ENCODE peak calls at places on chromosomes 16 and 17, in ten cellular contexts. U, M, O, C, H, K, T, A, I and N are unnamed samples.

GRCh38 chr17:32780721-32781120 is 96.2 kb downstream of the MYO1D start:
- DNase-seq in U (no peak), M (no peak), O (no peak), C (no peak), H (no peak), K (no peak), T (no peak), A (no peak), I (no peak), N (no peak)

GRCh38 chr17:70776446-70776845 is 607.1 kb downstream of the KCNJ2 start:
- DNase-seq in U (no peak), M (no peak), O (no peak), C (no peak), H (no peak), K (no peak), T (no peak), A (no peak), I (no peak), N (no peak)

GRCh38 chr17:45236002-45236606 is 14.4 kb downstream of the FMNL1 start:
- DNase-seq in U (no peak), M (no peak), O (no peak), C (no peak), H (no peak), K (no peak), T (no peak), A (no peak), I (no peak), N (no peak)

GRCh38 chr17:1179112-1179634 is 608 bp downstream of the ABR start:
- DNase-seq in U (no peak), M (no peak), O (no peak), C (no peak), H (no peak), K (no peak), T (no peak), A (no peak), I (no peak), N (no peak)

GRCh38 chr16:30382398-30383015 is at the start of gene SEPTIN1:
- DNase-seq in U (no peak), M (no peak), O (no peak), C (no peak), H (no peak), K (peak; percentile 67), T (no peak), A (no peak), I (no peak), N (no peak)

GRCh38 chr16:87438611-87438985 is 46.5 kb downstream of the MAP1LC3B start:
- DNase-seq in U (no peak), M (no peak), O (no peak), C (no peak), H (no peak), K (no peak), T (no peak), A (no peak), I (no peak), N (no peak)

GRCh38 chr16:87765473-87765775 is 362 bp downstream of the KLHDC4 start:
- DNase-seq in U (peak; percentile 62), M (no peak), O (no peak), C (no peak), H (no peak), K (peak; percentile 15), T (no peak), A (peak; percentile 62), I (peak; percentile 21), N (no peak)

GRCh38 chr17:66717680-66718079 is 117.2 kb upstream of the CACNG5 start:
- DNase-seq in U (peak; percentile 31), M (no peak), O (no peak), C (no peak), H (no peak), K (peak; percentile 21), T (no peak), A (no peak), I (no peak), N (peak; percentile 56)

DNA sequence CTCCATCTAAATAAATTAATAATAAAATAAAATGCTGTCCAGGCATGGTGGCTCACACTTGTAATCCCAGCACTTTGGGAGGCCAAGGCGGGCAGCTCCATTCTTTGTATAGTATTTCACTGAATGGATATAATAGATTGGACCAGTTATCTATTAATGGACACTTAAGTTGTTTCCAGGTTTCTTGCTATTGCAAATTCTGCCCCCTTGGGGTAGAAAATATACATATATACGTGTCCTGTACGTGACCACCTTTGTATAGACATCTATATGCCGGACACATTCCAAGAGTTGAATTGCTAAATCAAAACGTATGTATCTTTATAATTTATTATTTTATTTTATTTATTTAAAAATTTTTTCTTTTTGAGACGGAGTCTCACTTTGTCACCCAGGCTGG is 3.9 kb upstream of the EXOC7 start:
- DNase-seq in U (peak; percentile 59), M (no peak), O (peak; percentile 27), C (no peak), H (no peak), K (no peak), T (no peak), A (no peak), I (no peak), N (no peak)
- TF ChIP-seq CTCF in U (peak; percentile 30), M (no peak), O (peak; percentile 17), C (no peak), H (peak; percentile 9), K (peak; percentile 19), T (peak; percentile 29), A (no peak), I (no peak), N (peak; percentile 7)

DNA sequence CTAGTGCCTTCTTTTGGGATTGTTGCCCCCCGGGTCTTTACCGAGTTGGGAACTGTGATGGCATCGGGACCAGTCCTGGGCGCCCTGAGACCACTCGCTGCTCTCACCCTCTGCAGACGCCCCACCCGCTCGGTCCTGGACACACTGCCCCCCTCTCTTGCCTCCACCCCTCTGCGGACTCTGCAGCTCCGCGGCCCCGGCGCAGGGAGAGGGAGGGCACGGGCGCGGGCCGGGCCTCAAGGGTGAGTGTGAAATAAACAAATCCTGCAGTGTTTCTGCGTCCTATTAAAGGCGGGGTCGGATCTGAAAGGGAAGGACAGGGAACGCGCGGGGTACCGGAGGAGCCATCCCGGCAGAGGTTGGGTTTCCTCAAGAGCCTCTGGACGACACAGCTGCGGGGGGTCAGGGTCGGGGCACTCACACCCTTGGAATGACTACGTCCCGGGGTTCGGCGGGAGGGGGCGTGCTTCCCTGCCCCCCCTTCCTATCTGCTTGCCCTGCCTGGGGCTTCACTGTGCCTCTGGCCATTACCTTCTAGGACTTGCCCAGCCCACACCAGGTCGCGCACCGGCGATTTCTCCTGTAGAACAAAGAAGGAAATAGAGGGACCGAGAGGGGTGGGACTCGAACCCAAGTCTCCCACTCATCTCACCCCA is 514 bp upstream of the HSF4 start:
- DNase-seq in U (no peak), M (no peak), O (no peak), C (no peak), H (no peak), K (no peak), T (no peak), A (peak; percentile 59), I (no peak), N (no peak)
- H3K4me3 ChIP-seq in U (no peak overlapping the region), M (peak overlapping the region; percentile 43), O (no peak overlapping the region), C (peak overlapping the region; percentile 18), H (no peak overlapping the region), K (peak overlapping the region; percentile 29), T (no peak overlapping the region), A (peak overlapping the region; percentile 27), I (peak overlapping the region; percentile 52), N (peak overlapping the region; percentile 5)

GRCh38 chr16:66418165-66418962 is 8.7 kb upstream of the BEAN1 start:
- DNase-seq in U (peak; percentile 28), M (no peak), O (no peak), C (no peak), H (no peak), K (no peak), T (no peak), A (no peak), I (no peak), N (no peak)

GRCh38 chr16:66420396-66420795 is 6.7 kb upstream of the BEAN1 start:
- DNase-seq in U (no peak), M (no peak), O (no peak), C (no peak), H (no peak), K (no peak), T (no peak), A (no peak), I (no peak), N (no peak)

GRCh38 chr16:66421891-66422290 is 5.2 kb upstream of the BEAN1 start:
- DNase-seq in U (no peak), M (no peak), O (no peak), C (no peak), H (no peak), K (no peak), T (no peak), A (no peak), I (no peak), N (no peak)

GRCh38 chr16:66416981-66417700 is 10.0 kb upstream of the BEAN1 start:
- DNase-seq in U (peak; percentile 27), M (no peak), O (no peak), C (no peak), H (no peak), K (no peak), T (no peak), A (no peak), I (no peak), N (no peak)

GRCh38 chr16:66419527-66419926 is 7.6 kb upstream of the BEAN1 start:
- DNase-seq in U (no peak), M (no peak), O (no peak), C (no peak), H (no peak), K (no peak), T (no peak), A (no peak), I (no peak), N (no peak)
- TF ChIP-seq CTCF in U (no peak), M (peak; percentile 29), O (no peak), C (peak; percentile 19), H (no peak), K (no peak), T (no peak), A (no peak), I (no peak), N (peak; percentile 15)

GRCh38 chr17:17723354-17724261 is 42.4 kb downstream of the RAI1 start:
- DNase-seq in U (peak; percentile 63), M (peak; percentile 46), O (peak; percentile 76), C (peak; percentile 49), H (peak; percentile 40), K (no peak), T (no peak), A (no peak), I (no peak), N (no peak)

GRCh38 chr17:17724307-17724921 is 43.2 kb downstream of the RAI1 start:
- DNase-seq in U (peak; percentile 67), M (no peak), O (peak; percentile 71), C (peak; percentile 52), H (no peak), K (no peak), T (no peak), A (no peak), I (peak; percentile 76), N (no peak)

GRCh38 chr17:17725853-17726720 is 44.8 kb downstream of the RAI1 start:
- DNase-seq in U (peak; percentile 29), M (no peak), O (no peak), C (no peak), H (no peak), K (no peak), T (no peak), A (no peak), I (no peak), N (no peak)

GRCh38 chr17:17726721-17727060 is 45.4 kb downstream of the RAI1 start:
- DNase-seq in U (no peak), M (no peak), O (no peak), C (no peak), H (no peak), K (no peak), T (no peak), A (no peak), I (no peak), N (no peak)

DNA sequence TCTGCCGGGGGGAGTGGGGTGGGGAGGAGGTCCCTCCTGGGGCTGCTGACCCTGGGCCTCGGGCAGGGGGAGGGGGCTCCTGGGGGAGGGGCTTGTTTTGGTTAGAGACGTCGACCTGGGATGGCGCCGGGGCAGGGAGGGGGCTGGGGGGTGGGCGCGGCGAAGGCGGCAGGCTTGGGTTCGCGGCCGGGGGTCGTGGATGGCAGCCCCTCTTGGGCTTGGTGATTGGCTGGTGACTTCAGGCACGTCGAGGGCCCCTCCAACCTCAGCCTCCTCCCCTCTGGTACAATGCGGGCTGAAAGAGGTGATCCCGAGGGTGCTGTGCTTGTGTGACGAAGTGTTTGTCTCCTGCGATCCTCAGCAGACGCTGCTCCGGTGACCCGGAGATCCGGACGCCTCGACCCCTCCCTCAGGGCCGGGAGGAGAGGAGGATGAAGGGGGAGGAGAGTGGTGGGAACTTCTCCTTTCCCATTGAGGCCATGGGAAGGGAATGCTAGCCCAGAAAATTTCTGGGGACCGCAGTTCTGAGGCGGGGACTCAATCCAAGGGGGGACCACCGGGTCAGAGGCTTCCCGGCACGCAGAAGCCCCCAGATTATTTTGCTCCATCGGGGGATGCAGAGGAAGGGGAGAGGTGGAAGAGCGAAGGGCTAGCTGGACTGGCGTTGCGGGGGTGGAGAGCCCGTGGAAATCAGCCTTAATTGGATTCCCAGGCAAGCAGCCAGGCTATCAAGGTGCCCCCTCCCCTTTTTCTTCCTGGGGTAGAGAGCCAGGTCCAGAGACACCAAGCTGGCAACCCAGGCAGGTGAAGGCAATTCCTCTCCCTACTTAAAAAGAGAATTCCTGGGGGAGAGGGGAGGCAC is 44.0 kb downstream of the RAI1 start:
- DNase-seq in U (no peak), M (no peak), O (peak; percentile 65), C (no peak), H (no peak), K (no peak), T (no peak), A (no peak), I (no peak), N (no peak)
- H3K4me3 ChIP-seq in U (no peak overlapping the region), M (peak overlapping the region; percentile 52), O (peak overlapping the region; percentile 53), C (peak overlapping the region; percentile 53), H (no peak overlapping the region), K (peak overlapping the region; percentile 42), T (no peak overlapping the region), A (peak overlapping the region; percentile 42), I (peak overlapping the region; percentile 54), N (peak overlapping the region; percentile 48)